ENCODE peak calls at places on chromosomes 3 and 15, in five cellular contexts. S is HCT116, J is SK-N-SH, L is H1, X is GM12878. N is an unnamed sample.

GRCh38 chr3:48155122-48155521 is 33.1 kb downstream of the CDC25A start:
- DNase-seq in S (peak; percentile 69), J (no peak), X (no peak), L (no peak), N (no peak)

GRCh38 chr3:50673937-50674336 is 790 bp upstream of the DOCK3 start:
- DNase-seq in X (no peak), L (no peak), S (no peak), J (no peak), N (no peak)

GRCh38 chr15:66184936-66185790 is 68.4 kb downstream of the MEGF11 start:
- DNase-seq in X (no peak), S (no peak), L (no peak), J (no peak), N (no peak)

GRCh38 chr3:194315965-194316361 is 35.2 kb downstream of the CPN2 start:
- DNase-seq in S (no peak), X (no peak), L (no peak), J (no peak), N (no peak)

GRCh38 chr3:173869786-173870185 is 472.2 kb downstream of the NLGN1 start:
- DNase-seq in S (no peak), J (no peak), X (no peak), L (no peak), N (no peak)

GRCh38 chr3:48016336-48016973 is at the start of gene MAP4:
- DNase-seq in J (no peak), S (no peak), X (no peak), L (peak; percentile 13), N (no peak)

GRCh38 chr15:90451215-90451850 is 63.3 kb downstream of the IQGAP1 start:
- DNase-seq in J (no peak), S (no peak), L (no peak), X (no peak), N (no peak)

GRCh38 chr15:29924750-29925149 is 102.5 kb upstream of the TJP1 start:
- DNase-seq in S (no peak), L (no peak), J (no peak), X (no peak), N (no peak)

GRCh38 chr3:126567696-126568438 is 9.1 kb upstream of the C3orf22 start:
- DNase-seq in S (no peak), L (peak; percentile 45), J (peak; percentile 67), X (no peak), N (no peak)

GRCh38 chr3:78941587-78941986 is 826.2 kb downstream of the ROBO1 start:
- DNase-seq in S (no peak), J (no peak), X (no peak), L (no peak), N (peak; percentile 2)

GRCh38 chr3:194661946-194662345 is 10.0 kb downstream of the LSG1 start:
- DNase-seq in L (no peak), S (no peak), J (no peak), X (no peak), N (no peak)

DNA sequence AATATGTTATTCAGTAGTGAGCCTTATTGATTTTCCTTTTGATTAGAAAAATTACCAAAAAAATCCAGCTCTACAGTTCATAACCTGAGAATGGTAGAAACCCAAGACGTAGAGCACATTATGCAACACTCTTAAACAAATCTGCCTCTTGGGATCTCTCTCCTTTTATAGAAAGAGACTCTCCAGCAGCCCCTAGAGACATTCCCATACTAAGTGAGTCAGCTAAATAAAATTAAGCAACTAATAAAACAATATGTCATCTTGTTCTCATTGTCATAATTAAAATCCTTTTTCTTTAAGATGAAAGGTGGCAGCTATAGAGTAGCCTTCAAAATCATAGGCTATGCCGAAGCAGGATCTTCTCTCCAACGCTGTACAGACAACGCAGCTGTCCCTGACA is 790.1 kb downstream of the FHIT start:
- DNase-seq in X (no peak), S (no peak), J (no peak), L (no peak), N (no peak)
- TF ChIP-seq SIN3A in X (no peak), S (no peak), J (no peak), L (no peak), N (no peak)

GRCh38 chr3:188052229-188052965 is 101.6 kb upstream of the LPP start:
- DNase-seq in J (no peak), S (no peak), X (no peak), L (peak; percentile 65), N (no peak)
- TF ChIP-seq SIN3A in J (no peak), S (no peak), X (no peak), L (no peak), N (no peak)

GRCh38 chr3:14434105-14434504 is 31.7 kb downstream of the SLC6A6 start:
- DNase-seq in X (no peak), J (no peak), L (no peak), S (no peak), N (no peak)
- TF ChIP-seq SIN3A in X (no peak), J (no peak), L (no peak), S (no peak), N (no peak)

DNA sequence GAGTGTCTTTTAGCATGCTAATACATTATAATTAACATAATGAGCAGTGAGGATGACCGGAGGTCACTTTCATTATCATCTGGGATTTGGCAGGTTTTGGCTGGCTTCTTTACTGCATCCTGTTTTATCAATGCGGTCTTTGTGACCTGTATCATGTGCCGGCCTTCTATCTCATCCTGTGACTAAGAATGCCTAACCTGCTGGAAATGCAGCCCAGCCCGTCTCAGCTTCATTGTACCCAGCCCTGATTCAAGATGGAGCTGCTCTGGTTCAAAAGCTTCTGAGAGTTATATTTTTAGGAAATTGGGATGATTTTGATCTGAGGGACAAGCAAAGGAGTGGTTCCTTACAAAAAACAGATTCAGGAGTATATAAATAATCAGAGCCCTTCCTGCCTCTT is 9.2 kb upstream of the ZBTB20 start:
- DNase-seq in S (no peak), J (no peak), X (no peak), L (no peak), N (no peak)
- TF ChIP-seq SIN3A in S (no peak), J (no peak), X (no peak), L (no peak), N (no peak)

GRCh38 chr15:70356919-70357318 is 259.2 kb upstream of the TLE3 start:
- DNase-seq in J (no peak), X (no peak), S (no peak), L (no peak), N (no peak)

GRCh38 chr15:70354260-70354894 is 256.7 kb upstream of the TLE3 start:
- DNase-seq in J (no peak), S (no peak), X (no peak), L (no peak), N (no peak)

GRCh38 chr15:70357453-70357852 is 259.7 kb upstream of the TLE3 start:
- DNase-seq in X (no peak), J (no peak), L (no peak), S (no peak), N (no peak)

GRCh38 chr15:70355275-70355795 is 257.6 kb upstream of the TLE3 start:
- DNase-seq in X (no peak), S (no peak), J (peak; percentile 4), L (no peak), N (no peak)

DNA sequence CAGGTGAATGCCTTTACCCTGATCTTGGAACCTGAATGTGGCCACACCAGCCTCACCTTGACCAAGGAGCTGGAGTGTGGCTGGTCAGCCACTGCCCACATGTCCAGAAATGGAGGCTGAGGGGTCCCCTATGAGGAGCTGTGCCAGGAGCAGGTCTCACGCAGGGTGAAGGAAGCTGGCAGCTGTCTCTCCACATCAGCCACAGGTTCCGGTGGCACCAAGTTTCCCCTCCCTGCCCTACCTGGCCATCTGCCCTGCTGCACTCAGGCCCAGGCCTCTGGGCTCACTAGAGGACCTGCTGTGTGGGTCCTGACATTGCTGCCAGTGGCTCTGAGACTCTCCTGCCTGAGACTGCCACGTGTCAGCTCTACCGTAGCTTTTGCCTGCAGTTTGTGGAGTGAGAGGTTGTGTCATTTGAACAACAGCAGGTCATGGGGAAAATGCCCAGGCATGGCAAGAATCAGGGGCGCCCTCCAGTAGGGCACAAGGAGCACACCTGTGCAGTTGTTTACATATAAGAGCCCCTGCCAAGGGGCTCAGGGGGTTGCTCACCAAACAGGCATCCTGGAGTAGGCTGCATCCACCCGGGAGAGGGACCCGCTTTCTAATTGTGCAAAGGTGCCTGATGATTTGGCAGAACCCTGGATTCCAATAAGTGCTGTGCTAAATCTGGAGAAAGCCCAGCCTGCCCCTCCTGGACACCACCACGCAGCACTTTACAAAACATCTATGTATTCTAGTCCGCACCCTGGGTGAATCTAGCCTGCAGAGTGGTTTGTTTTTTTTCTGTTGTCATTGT is 258.5 kb upstream of the TLE3 start:
- DNase-seq in L (no peak), J (no peak), S (no peak), X (no peak), N (no peak)
- TF ChIP-seq SIN3A in L (no peak), J (no peak), S (no peak), X (no peak), N (no peak)

DNA sequence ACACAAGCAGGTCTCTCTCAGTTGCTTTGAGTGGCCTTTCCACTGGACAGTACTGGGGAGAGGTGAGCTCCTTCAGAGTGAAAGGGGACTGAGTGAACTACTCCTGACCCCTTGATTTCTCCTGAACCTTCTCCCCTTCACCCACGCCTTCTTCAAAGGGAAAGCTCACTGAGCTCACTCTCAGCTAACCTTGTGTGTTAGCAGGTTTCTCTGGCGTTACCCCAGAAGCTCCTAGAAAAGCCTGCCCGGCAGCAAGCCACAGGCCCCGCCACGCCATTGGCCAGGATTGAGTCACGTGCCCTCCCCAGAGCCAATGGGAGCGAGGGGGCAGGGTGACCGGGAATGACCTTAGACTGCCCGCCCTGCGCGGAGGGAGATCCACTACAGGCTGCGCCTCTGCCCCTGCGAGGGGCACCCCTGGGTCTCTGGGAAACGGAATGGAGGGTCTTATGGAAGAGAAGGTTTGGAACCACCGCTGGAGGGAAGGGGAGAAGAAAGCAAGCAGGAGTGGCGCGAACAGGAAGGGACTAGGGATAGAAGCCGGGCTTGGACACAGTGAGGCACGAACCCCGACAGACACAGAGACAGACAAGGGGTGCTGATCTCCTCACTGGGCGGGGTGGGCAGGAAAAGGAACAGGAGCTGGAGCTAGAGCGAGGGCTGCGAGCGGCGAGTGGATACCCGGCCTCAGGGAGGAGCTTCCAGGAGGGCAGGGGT is 17.4 kb upstream of the CLK3 start:
- DNase-seq in X (peak; percentile 69), J (peak; percentile 99), L (peak; percentile 96), S (no peak), N (no peak)
- TF ChIP-seq SIN3A in X (peak; percentile 39), J (no peak), L (no peak), S (no peak), N (no peak)